ENCODE peak calls at places on chromosomes 13 and 19, in six cellular contexts. V, X, P, C, N and L are unnamed samples.

GRCh38 chr19:40567040-40567749 is 9.5 kb upstream of the SHKBP1 start:
- DNase-seq in V (no peak), X (no peak), P (no peak), C (peak; percentile 48), N (no peak), L (no peak)

GRCh38 chr19:47186337-47187022 is 44.5 kb downstream of the BBC3 start:
- DNase-seq in V (no peak), X (peak; percentile 60), P (no peak), C (no peak), N (no peak), L (no peak)

GRCh38 chr13:73898276-73898675 is 235.9 kb downstream of the KLF12 start:
- DNase-seq in V (no peak), X (no peak), P (no peak), C (no peak), N (no peak), L (no peak)

GRCh38 chr19:32201661-32202060 is 143.7 kb upstream of the ZNF507 start:
- DNase-seq in V (no peak), X (no peak), P (no peak), C (no peak), N (no peak), L (no peak)

GRCh38 chr13:26716984-26717383 is 43.6 kb downstream of the GPR12 start:
- DNase-seq in V (no peak), X (no peak), P (no peak), C (no peak), N (no peak), L (no peak)

GRCh38 chr13:114140909-114141255 is 8.5 kb upstream of the RASA3 start:
- DNase-seq in V (no peak), X (peak; percentile 70), P (no peak), C (no peak), N (no peak), L (no peak)

GRCh38 chr19:58059003-58059671 is at the start of gene ZNF135:
- DNase-seq in V (peak; percentile 89), X (peak; percentile 46), P (no peak), C (no peak), N (peak; percentile 81), L (no peak)

GRCh38 chr13:74361274-74361673 is 227.1 kb upstream of the KLF12 start:
- DNase-seq in V (no peak), X (no peak), P (no peak), C (no peak), N (no peak), L (no peak)

GRCh38 chr19:49923055-49924003 is 5.7 kb upstream of the ATF5 start:
- DNase-seq in V (no peak), X (peak; percentile 36), P (no peak), C (no peak), N (no peak), L (no peak)

GRCh38 chr13:21625366-21625765 is 21.4 kb upstream of the MICU2 start:
- DNase-seq in V (no peak), X (no peak), P (no peak), C (peak; percentile 45), N (no peak), L (peak; percentile 36)

GRCh38 chr13:42102961-42103688 is 54.7 kb downstream of the DGKH start:
- DNase-seq in V (no peak), X (no peak), P (no peak), C (no peak), N (no peak), L (no peak)

GRCh38 chr13:100098445-100099116 is 9.7 kb downstream of the PCCA start:
- DNase-seq in V (no peak), X (no peak), P (no peak), C (no peak), N (no peak), L (no peak)

GRCh38 chr19:45417151-45417550 is 6.6 kb downstream of the ERCC1 start:
- DNase-seq in V (no peak), X (no peak), P (no peak), C (no peak), N (no peak), L (no peak)

GRCh38 chr19:10565028-10565566 is 713 bp downstream of the KRI1 start:
- DNase-seq in V (no peak), X (peak; percentile 70), P (no peak), C (peak; percentile 44), N (peak; percentile 39), L (peak; percentile 84)

GRCh38 chr13:59665736-59666135 is 498.0 kb downstream of the DIAPH3 start:
- DNase-seq in V (no peak), X (no peak), P (no peak), C (no peak), N (no peak), L (no peak)

GRCh38 chr19:43432866-43433673 is 18.4 kb downstream of the TEX101 start:
- DNase-seq in V (no peak), X (peak; percentile 63), P (peak; percentile 63), C (peak; percentile 77), N (peak; percentile 59), L (peak; percentile 76)

GRCh38 chr19:39008137-39008536 is 24.2 kb downstream of the FBXO27 start:
- DNase-seq in V (no peak), X (no peak), P (no peak), C (no peak), N (no peak), L (no peak)

GRCh38 chr13:100532090-100532766 is 56.4 kb downstream of the GGACT start:
- DNase-seq in V (peak; percentile 74), X (no peak), P (no peak), C (no peak), N (peak; percentile 74), L (no peak)

GRCh38 chr19:35449347-35450043 is 1.4 kb downstream of the FFAR2 start:
- DNase-seq in V (no peak), X (no peak), P (no peak), C (no peak), N (no peak), L (no peak)

GRCh38 chr19:38162094-38162493 is 61.9 kb downstream of the DPF1 start:
- DNase-seq in V (no peak), X (no peak), P (no peak), C (no peak), N (no peak), L (no peak)

GRCh38 chr19:15404780-15405211 is 14.0 kb downstream of the AKAP8L start:
- DNase-seq in V (no peak), X (no peak), P (no peak), C (no peak), N (no peak), L (no peak)

GRCh38 chr19:33440682-33441081 is 67.2 kb downstream of the CEBPG start:
- DNase-seq in V (no peak), X (no peak), P (no peak), C (no peak), N (no peak), L (no peak)

GRCh38 chr13:79749985-79750551 is 269.1 kb downstream of the NDFIP2 start:
- DNase-seq in V (no peak), X (peak; percentile 17), P (peak; percentile 24), C (peak; percentile 36), N (peak; percentile 28), L (no peak)

GRCh38 chr13:102392810-102393209 is 9.0 kb downstream of the FGF14 start:
- DNase-seq in V (no peak), X (no peak), P (no peak), C (no peak), N (no peak), L (no peak)

GRCh38 chr19:52007805-52008557 is at the start of gene ZNF615:
- DNase-seq in V (peak; percentile 95), X (peak; percentile 87), P (peak; percentile 61), C (peak; percentile 93), N (peak; percentile 88), L (peak; percentile 91)

DNA sequence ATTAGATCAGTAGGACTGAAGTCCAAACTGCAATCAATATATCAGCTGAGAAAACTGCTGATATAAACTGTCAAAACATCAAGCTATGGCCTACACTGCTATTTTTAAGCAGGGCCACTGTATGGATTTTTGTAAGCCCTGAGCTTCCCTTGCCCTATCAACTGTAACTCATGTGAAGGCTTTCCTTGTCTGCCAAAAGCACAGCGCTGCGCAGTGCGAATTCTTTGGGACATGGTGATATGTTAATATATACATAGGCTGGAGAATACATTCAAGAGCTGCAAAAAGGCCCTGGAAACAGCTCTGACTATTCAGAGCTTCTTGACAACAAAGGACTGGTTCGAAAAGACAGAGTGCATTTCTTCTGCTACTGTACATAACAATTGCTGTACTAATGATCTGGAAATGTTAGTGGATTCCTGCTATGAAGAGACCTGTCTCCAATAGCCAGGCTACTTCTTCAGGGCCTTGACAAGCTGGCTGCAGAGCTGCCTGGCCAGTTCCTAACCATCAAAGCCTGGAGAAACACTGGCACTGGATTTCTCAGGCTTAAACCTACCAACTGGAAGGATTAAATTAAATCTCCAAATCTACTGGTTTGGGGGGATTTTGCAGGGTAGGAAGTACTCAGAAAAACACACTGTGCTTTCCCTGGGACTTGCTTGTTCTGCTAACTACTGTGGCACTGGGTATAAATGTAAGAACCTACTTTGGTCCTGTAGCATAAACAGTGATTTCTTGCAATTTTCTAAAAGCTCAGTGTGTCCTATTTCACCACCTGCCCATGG is 246.9 kb downstream of the DNAJC15 start:
- DNase-seq in V (no peak), X (no peak), P (no peak), C (no peak), N (no peak), L (no peak)
- TF ChIP-seq POLR2A in V (no peak), X (no peak), P (no peak), C (no peak), N (no peak), L (no peak)

GRCh38 chr13:98406475-98406874 is 170.4 kb downstream of the STK24 start:
- DNase-seq in V (no peak), X (no peak), P (no peak), C (no peak), N (no peak), L (no peak)
- TF ChIP-seq POLR2A in V (no peak), X (no peak), P (no peak), C (no peak), N (no peak), L (no peak)

GRCh38 chr19:3423183-3423829 is 56.9 kb downstream of the NFIC start:
- DNase-seq in V (no peak), X (no peak), P (no peak), C (no peak), N (no peak), L (no peak)

GRCh38 chr19:3420909-3421619 is 54.7 kb downstream of the NFIC start:
- DNase-seq in V (no peak), X (no peak), P (no peak), C (no peak), N (no peak), L (no peak)

GRCh38 chr19:3415695-3416094 is 49.3 kb downstream of the NFIC start:
- DNase-seq in V (no peak), X (no peak), P (no peak), C (no peak), N (no peak), L (no peak)

DNA sequence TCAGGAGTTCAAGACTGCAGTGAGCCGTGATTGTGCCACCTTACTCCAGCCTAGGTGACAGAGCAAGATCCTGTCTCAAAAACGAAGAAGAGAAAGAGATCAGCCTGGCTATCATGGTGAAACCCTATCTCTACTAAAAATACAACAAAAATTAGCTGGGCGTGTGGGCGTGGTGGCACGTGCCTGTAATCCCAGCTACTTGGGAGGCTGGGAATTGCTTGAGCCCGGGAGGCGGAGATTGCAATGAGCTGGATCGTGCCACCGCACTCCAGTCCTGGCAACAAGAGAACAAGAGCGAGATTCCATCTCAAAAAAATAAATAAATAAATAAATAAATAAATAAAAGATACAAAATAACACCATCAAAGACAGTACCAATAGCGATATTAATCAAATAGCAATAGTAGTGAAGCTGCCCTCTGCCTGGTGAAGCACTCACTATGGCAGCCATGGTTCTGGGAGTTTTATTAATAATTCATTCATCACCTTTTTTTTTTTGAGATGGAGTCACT is 53.9 kb downstream of the NFIC start:
- DNase-seq in V (no peak), X (no peak), P (no peak), C (no peak), N (no peak), L (no peak)
- TF ChIP-seq POLR2A in V (no peak), X (no peak), P (no peak), C (no peak), N (no peak), L (no peak)

GRCh38 chr19:6551607-6552450 is 21.0 kb downstream of the TNFSF9 start:
- DNase-seq in V (no peak), X (peak; percentile 60), P (no peak), C (peak; percentile 61), N (no peak), L (no peak)
- TF ChIP-seq POLR2A in V (no peak), X (no peak), P (no peak), C (peak; percentile 13), N (no peak), L (no peak)